ENCODE peak calls at places on chromosomes 2 and 18, in seven cellular contexts. Y is HFF-Myc, D is NB4, B is activated gamma-delta T cell treated with Interleukin-2 at 50 U/mL for 16 hours, M is left ventricle myocardium inferior, P is ovary, S is GM23338. K is an unnamed sample.

GRCh38 chr18:2656237-2657042 is 914 bp downstream of the SMCHD1 start:
- DNase-seq in Y (no peak), D (peak), B (peak), M (peak), P (peak), S (peak), K (no peak)

GRCh38 chr2:54122171-54122935 is 6.9 kb downstream of the ACYP2 start:
- DNase-seq in Y (no peak), D (no peak), B (no peak), M (no peak), P (no peak), S (no peak), K (no peak)

GRCh38 chr18:76986391-76986790 is 146.2 kb downstream of the MBP start:
- DNase-seq in Y (no peak), D (no peak), B (no peak), M (no peak), P (no peak), S (no peak), K (no peak)

GRCh38 chr18:37481491-37481890 is 84.1 kb downstream of the CELF4 start:
- DNase-seq in Y (no peak), D (no peak), B (no peak), M (no peak), P (no peak), S (no peak), K (peak)

GRCh38 chr2:200363279-200363678 is 56.8 kb downstream of the SPATS2L start:
- DNase-seq in Y (no peak), D (no peak), B (no peak), M (no peak), P (no peak), S (no peak), K (no peak)

GRCh38 chr2:111160758-111161157 is 40.0 kb downstream of the BCL2L11 start:
- DNase-seq in Y (no peak), D (no peak), B (no peak), M (no peak), P (no peak), S (no peak), K (peak)

GRCh38 chr2:203940039-203940438 is 3.5 kb downstream of the ICOS start:
- DNase-seq in Y (no peak), D (no peak), B (no peak), M (no peak), P (no peak), S (no peak), K (no peak)

GRCh38 chr18:36186461-36187137 is 698 bp upstream of the MOCOS start:
- DNase-seq in Y (no peak), D (no peak), B (no peak), M (peak), P (peak), S (peak), K (peak)

GRCh38 chr2:217687771-217688170 is 315.0 kb downstream of the TNS1 start:
- DNase-seq in Y (no peak), D (no peak), B (no peak), M (no peak), P (no peak), S (no peak), K (no peak)

GRCh38 chr2:20065885-20066602 is 14.6 kb upstream of the LAPTM4A start:
- DNase-seq in Y (no peak), D (peak), B (no peak), M (peak), P (no peak), S (no peak), K (peak)

GRCh38 chr2:172095905-172096660 is 6.6 kb downstream of the DLX2 start:
- DNase-seq in Y (no peak), D (no peak), B (no peak), M (no peak), P (no peak), S (no peak), K (no peak)

GRCh38 chr2:240579771-240580614 is 6.5 kb upstream of the CAPN10 start:
- DNase-seq in Y (peak), D (peak), B (peak), M (no peak), P (peak), S (peak), K (peak)

GRCh38 chr2:172408143-172408766 is 19.1 kb upstream of the ITGA6 start:
- DNase-seq in Y (no peak), D (no peak), B (no peak), M (no peak), P (no peak), S (no peak), K (no peak)

GRCh38 chr18:47595816-47596501 is 334.5 kb downstream of the SMAD2 start:
- DNase-seq in Y (no peak), D (peak), B (no peak), M (no peak), P (no peak), S (peak), K (peak)

K was measured in HT1080.